ENCODE peak calls at places on chromosome 13, in five cellular contexts. B is mesothelial cell of epicardium, G is NCI-H2029, T is germinal center, Y is neural crest cell. I is an unnamed sample.

GRCh38 chr13:33524086-33524485 is 238.5 kb upstream of the STARD13 start:
- DNase-seq in Y (no peak), B (no peak), G (no peak), T (no peak), I (no peak)

GRCh38 chr13:109654341-109655205 is 131.8 kb downstream of the IRS2 start:
- DNase-seq in Y (no peak), G (no peak), T (no peak), B (no peak), I (no peak)

GRCh38 chr13:111911754-111912452 is 155.0 kb upstream of the SOX1 start:
- DNase-seq in T (no peak), G (no peak), Y (no peak), B (peak), I (peak)

GRCh38 chr13:53150568-53150967 is 122.0 kb downstream of the OLFM4 start:
- DNase-seq in G (no peak), T (no peak), Y (no peak), B (no peak), I (no peak)

GRCh38 chr13:34357435-34358232 is 539.7 kb downstream of the RFC3 start:
- DNase-seq in Y (no peak), T (no peak), G (no peak), B (no peak), I (no peak)

GRCh38 chr13:31755803-31756212 is 16.5 kb downstream of the RXFP2 start:
- DNase-seq in B (no peak), Y (no peak), T (no peak), G (no peak), I (no peak)

GRCh38 chr13:79684426-79684825 is 203.5 kb downstream of the NDFIP2 start:
- DNase-seq in B (no peak), Y (no peak), T (no peak), G (no peak), I (no peak)

GRCh38 chr13:40564342-40564997 is 102.0 kb downstream of the FOXO1 start:
- DNase-seq in B (no peak), T (no peak), G (no peak), Y (no peak), I (no peak)

GRCh38 chr13:92137519-92137918 is 739.1 kb downstream of the GPC5 start:
- DNase-seq in G (no peak), Y (no peak), T (no peak), B (no peak), I (no peak)

GRCh38 chr13:29111446-29111845 is 291.3 kb downstream of the MTUS2 start:
- DNase-seq in Y (no peak), G (no peak), T (no peak), B (no peak), I (no peak)